ENCODE peak calls at places on chromosomes 5 and 9, in seven cellular contexts. X is stimulated activated CD8-positive, alpha-beta memory T cell treated with anti-CD3 and anti-CD28 coated beads, Interleukin-15, amount 100 ng/mL, for 4 hours; S is AG09319; E is fibroblast of villous mesenchyme; Z is HuH-7.5; O is SW480; G is NCI-H226. Y is an unnamed sample.

GRCh38 chr5:28725001-28725400 is 1686.6 kb upstream of the CDH9 start:
- DNase-seq in X (no peak), S (no peak), E (no peak), Z (no peak), O (no peak), G (no peak), Y (no peak)

GRCh38 chr9:121267689-121268597 is at the start of gene GSN:
- DNase-seq in X (peak; percentile 19), S (no peak), E (peak; percentile 68), Z (peak; percentile 80), O (peak; percentile 49), G (peak; percentile 27), Y (peak; percentile 71)

GRCh38 chr5:56123531-56124243 is 109.4 kb downstream of the ANKRD55 start:
- DNase-seq in X (no peak), S (peak; percentile 96), E (peak; percentile 100), Z (peak; percentile 49), O (peak; percentile 89), G (peak; percentile 100), Y (no peak)

GRCh38 chr9:14396171-14396570 is 82.2 kb upstream of the NFIB start:
- DNase-seq in X (no peak), S (no peak), E (no peak), Z (no peak), O (no peak), G (no peak), Y (no peak)

GRCh38 chr5:143432658-143433239 is 29.3 kb upstream of the NR3C1 start:
- DNase-seq in X (no peak), S (no peak), E (peak; percentile 44), Z (no peak), O (no peak), G (no peak), Y (no peak)

GRCh38 chr5:115343855-115344254 is 47.4 kb upstream of the CCDC112 start:
- DNase-seq in X (no peak), S (peak; percentile 30), E (peak; percentile 69), Z (no peak), O (peak; percentile 45), G (peak; percentile 20), Y (no peak)

GRCh38 chr9:68974431-68974830 is 39.5 kb downstream of the PRKACG start:
- DNase-seq in X (no peak), S (no peak), E (no peak), Z (no peak), O (no peak), G (no peak), Y (peak; percentile 63)

GRCh38 chr9:90961375-90961774 is 159.8 kb downstream of the SYK start:
- DNase-seq in X (no peak), S (no peak), E (peak; percentile 7), Z (no peak), O (no peak), G (no peak), Y (no peak)

GRCh38 chr5:82399111-82399510 is 121.0 kb upstream of the RPS23 start:
- DNase-seq in X (no peak), S (no peak), E (no peak), Z (no peak), O (no peak), G (no peak), Y (no peak)

GRCh38 chr5:19266791-19267190 is 721.2 kb downstream of the CDH18 start:
- DNase-seq in X (no peak), S (no peak), E (no peak), Z (no peak), O (no peak), G (no peak), Y (no peak)

GRCh38 chr5:141369994-141370848 is at the start of gene PCDHGB3:
- DNase-seq in X (no peak), S (no peak), E (peak; percentile 54), Z (no peak), O (no peak), G (peak; percentile 56), Y (no peak)